ENCODE peak calls at places on chromosomes 5 and 9, in five cellular contexts. One of them, this sample, is unnamed.

GRCh38 chr9:9215050-9215449 is 1397.8 kb downstream of the PTPRD start:
- DNase-seq in HTR-8/SVneo: no peak
- DNase-seq in HCEC 1CT: no peak
- DNase-seq in AG09319: no peak
- DNase-seq in transverse colon: no peak
- DNase-seq in this sample: no peak

GRCh38 chr9:34380034-34380510 is 3.4 kb upstream of the MYORG start:
- DNase-seq in HTR-8/SVneo: no peak
- DNase-seq in HCEC 1CT: no peak
- DNase-seq in AG09319: no peak
- DNase-seq in transverse colon: no peak
- DNase-seq in this sample: no peak

GRCh38 chr9:131625848-131626670 is 80.7 kb downstream of the PRRT1B start:
- DNase-seq in HTR-8/SVneo: no peak
- DNase-seq in HCEC 1CT: no peak
- DNase-seq in AG09319: no peak
- DNase-seq in transverse colon: no peak
- DNase-seq in this sample: no peak

GRCh38 chr9:34992376-34992951 is 2.9 kb downstream of the DNAJB5 start:
- DNase-seq in HTR-8/SVneo: peak
- DNase-seq in HCEC 1CT: peak
- DNase-seq in AG09319: peak
- DNase-seq in transverse colon: peak
- DNase-seq in this sample: peak

GRCh38 chr5:36875051-36875788 is 1.3 kb upstream of the NIPBL start:
- DNase-seq in HTR-8/SVneo: peak
- DNase-seq in HCEC 1CT: peak
- DNase-seq in AG09319: no peak
- DNase-seq in transverse colon: peak
- DNase-seq in this sample: peak

GRCh38 chr5:73901455-73901854 is 275.5 kb downstream of the ARHGEF28 start:
- DNase-seq in HTR-8/SVneo: no peak
- DNase-seq in HCEC 1CT: peak
- DNase-seq in AG09319: no peak
- DNase-seq in transverse colon: peak
- DNase-seq in this sample: no peak

GRCh38 chr9:131734781-131735180 is 5.1 kb downstream of the RAPGEF1 start:
- DNase-seq in HTR-8/SVneo: no peak
- DNase-seq in HCEC 1CT: no peak
- DNase-seq in AG09319: no peak
- DNase-seq in transverse colon: no peak
- DNase-seq in this sample: no peak

GRCh38 chr9:115158666-115159481 is 40.9 kb upstream of the TNC start:
- DNase-seq in HTR-8/SVneo: no peak
- DNase-seq in HCEC 1CT: peak
- DNase-seq in AG09319: no peak
- DNase-seq in transverse colon: no peak
- DNase-seq in this sample: no peak

GRCh38 chr9:78149738-78150291 is 86.1 kb upstream of the CEP78 start:
- DNase-seq in HTR-8/SVneo: no peak
- DNase-seq in HCEC 1CT: no peak
- DNase-seq in AG09319: no peak
- DNase-seq in transverse colon: no peak
- DNase-seq in this sample: no peak

GRCh38 chr9:110329676-110330235 is 7.9 kb downstream of the TXNDC8 start:
- DNase-seq in HTR-8/SVneo: no peak
- DNase-seq in HCEC 1CT: no peak
- DNase-seq in AG09319: no peak
- DNase-seq in transverse colon: no peak
- DNase-seq in this sample: no peak

GRCh38 chr9:5870691-5871090 is 20.0 kb upstream of the MLANA start:
- DNase-seq in HTR-8/SVneo: no peak
- DNase-seq in HCEC 1CT: no peak
- DNase-seq in AG09319: no peak
- DNase-seq in transverse colon: no peak
- DNase-seq in this sample: no peak

GRCh38 chr5:61289669-61290363 is 42.2 kb upstream of the ZSWIM6 start:
- DNase-seq in HTR-8/SVneo: no peak
- DNase-seq in HCEC 1CT: no peak
- DNase-seq in AG09319: no peak
- DNase-seq in transverse colon: no peak
- DNase-seq in this sample: no peak

GRCh38 chr9:37104183-37104889 is 16.0 kb upstream of the ZCCHC7 start:
- DNase-seq in HTR-8/SVneo: no peak
- DNase-seq in HCEC 1CT: peak
- DNase-seq in AG09319: peak
- DNase-seq in transverse colon: no peak
- DNase-seq in this sample: no peak

GRCh38 chr9:13719981-13720380 is 440.5 kb upstream of the MPDZ start:
- DNase-seq in HTR-8/SVneo: no peak
- DNase-seq in HCEC 1CT: peak
- DNase-seq in AG09319: peak
- DNase-seq in transverse colon: no peak
- DNase-seq in this sample: no peak

GRCh38 chr5:53642006-53642405 is 81.6 kb downstream of the NDUFS4 start:
- DNase-seq in HTR-8/SVneo: no peak
- DNase-seq in HCEC 1CT: peak
- DNase-seq in AG09319: no peak
- DNase-seq in transverse colon: no peak
- DNase-seq in this sample: no peak

GRCh38 chr5:57410374-57411320 is 72.0 kb downstream of the ACTBL2 start:
- DNase-seq in HTR-8/SVneo: peak
- DNase-seq in HCEC 1CT: no peak
- DNase-seq in AG09319: no peak
- DNase-seq in transverse colon: no peak
- DNase-seq in this sample: no peak

GRCh38 chr5:172571892-172572291 is 69.2 kb upstream of the NEURL1B start:
- DNase-seq in HTR-8/SVneo: no peak
- DNase-seq in HCEC 1CT: no peak
- DNase-seq in AG09319: no peak
- DNase-seq in transverse colon: no peak
- DNase-seq in this sample: no peak

GRCh38 chr5:179304466-179304865 is 40.8 kb downstream of the ADAMTS2 start:
- DNase-seq in HTR-8/SVneo: no peak
- DNase-seq in HCEC 1CT: peak
- DNase-seq in AG09319: peak
- DNase-seq in transverse colon: no peak
- DNase-seq in this sample: no peak

GRCh38 chr5:669111-669841 is 23.9 kb downstream of the TPPP start:
- DNase-seq in HTR-8/SVneo: no peak
- DNase-seq in HCEC 1CT: no peak
- DNase-seq in AG09319: no peak
- DNase-seq in transverse colon: peak
- DNase-seq in this sample: peak

GRCh38 chr5:66144799-66145390 is 795 bp downstream of the SREK1 start:
- DNase-seq in HTR-8/SVneo: peak
- DNase-seq in HCEC 1CT: no peak
- DNase-seq in AG09319: no peak
- DNase-seq in transverse colon: no peak
- DNase-seq in this sample: peak

GRCh38 chr5:76691470-76692273 is 24.3 kb upstream of the F2R start:
- DNase-seq in HTR-8/SVneo: no peak
- DNase-seq in HCEC 1CT: peak
- DNase-seq in AG09319: no peak
- DNase-seq in transverse colon: no peak
- DNase-seq in this sample: no peak

GRCh38 chr9:103266064-103266463 is 270.9 kb downstream of the CYLC2 start:
- DNase-seq in HTR-8/SVneo: no peak
- DNase-seq in HCEC 1CT: no peak
- DNase-seq in AG09319: no peak
- DNase-seq in transverse colon: no peak
- DNase-seq in this sample: no peak

GRCh38 chr5:155773680-155774079 is 553.3 kb upstream of the SGCD start:
- DNase-seq in HTR-8/SVneo: no peak
- DNase-seq in HCEC 1CT: no peak
- DNase-seq in AG09319: no peak
- DNase-seq in transverse colon: no peak
- DNase-seq in this sample: no peak

GRCh38 chr5:123444016-123444415 is 20.8 kb upstream of the CEP120 start:
- DNase-seq in HTR-8/SVneo: no peak
- DNase-seq in HCEC 1CT: no peak
- DNase-seq in AG09319: no peak
- DNase-seq in transverse colon: no peak
- DNase-seq in this sample: no peak

GRCh38 chr9:135093911-135094584 is 6.6 kb downstream of the OLFM1 start:
- DNase-seq in HTR-8/SVneo: no peak
- DNase-seq in HCEC 1CT: no peak
- DNase-seq in AG09319: no peak
- DNase-seq in transverse colon: no peak
- DNase-seq in this sample: no peak

GRCh38 chr9:136587145-136587943 is 41.5 kb upstream of the NOTCH1 start:
- DNase-seq in HTR-8/SVneo: no peak
- DNase-seq in HCEC 1CT: peak
- DNase-seq in AG09319: peak
- DNase-seq in transverse colon: peak
- DNase-seq in this sample: peak

GRCh38 chr5:180641566-180641900 is 7.9 kb downstream of the FLT4 start:
- DNase-seq in HTR-8/SVneo: no peak
- DNase-seq in HCEC 1CT: no peak
- DNase-seq in AG09319: no peak
- DNase-seq in transverse colon: peak
- DNase-seq in this sample: no peak

GRCh38 chr9:75551866-75552265 is 338.6 kb upstream of the PCSK5 start:
- DNase-seq in HTR-8/SVneo: no peak
- DNase-seq in HCEC 1CT: no peak
- DNase-seq in AG09319: no peak
- DNase-seq in transverse colon: no peak
- DNase-seq in this sample: no peak

GRCh38 chr9:118896356-118897000 is 472.8 kb downstream of the BRINP1 start:
- DNase-seq in HTR-8/SVneo: no peak
- DNase-seq in HCEC 1CT: no peak
- DNase-seq in AG09319: no peak
- DNase-seq in transverse colon: no peak
- DNase-seq in this sample: no peak

GRCh38 chr5:141729387-141730006 is 47.5 kb upstream of the ARAP3 start:
- DNase-seq in HTR-8/SVneo: no peak
- DNase-seq in HCEC 1CT: no peak
- DNase-seq in AG09319: no peak
- DNase-seq in transverse colon: no peak
- DNase-seq in this sample: no peak

GRCh38 chr5:99169309-99169708 is 240.5 kb upstream of the CHD1 start:
- DNase-seq in HTR-8/SVneo: no peak
- DNase-seq in HCEC 1CT: no peak
- DNase-seq in AG09319: no peak
- DNase-seq in transverse colon: no peak
- DNase-seq in this sample: no peak

GRCh38 chr9:86519216-86519615 is 165.0 kb upstream of the TUT7 start:
- DNase-seq in HTR-8/SVneo: no peak
- DNase-seq in HCEC 1CT: no peak
- DNase-seq in AG09319: no peak
- DNase-seq in transverse colon: no peak
- DNase-seq in this sample: no peak

This sample was measured in occipital lobe.